ENCODE peak calls at places on chromosome 15, in ten cellular contexts. M is sigmoid colon, I is A549, E is transverse colon, A is upper lobe of left lung, U is H1, Y is ovary, K is tibial nerve, D is GM12878, B is stomach. S is an unnamed sample.

GRCh38 chr15:73633991-73634495 is 854 bp upstream of the NPTN start:
- DNase-seq in U (no peak), M (no peak), D (no peak), A (no peak), E (no peak), Y (no peak), I (peak; percentile 69), B (no peak), K (no peak), S (no peak)

GRCh38 chr15:89640245-89640644 is 15.0 kb downstream of the KIF7 start:
- DNase-seq in M (no peak), I (no peak), B (peak; percentile 2), D (no peak), K (no peak), A (no peak), E (no peak), U (no peak), Y (no peak), S (no peak)

GRCh38 chr15:64162478-64162868 is 349 bp downstream of the PPIB start:
- DNase-seq in M (no peak), U (no peak), D (no peak), Y (no peak), I (no peak), K (no peak), A (no peak), B (no peak), E (no peak), S (no peak)

GRCh38 chr15:92521624-92522008 is 127.9 kb downstream of the ST8SIA2 start:
- DNase-seq in M (peak; percentile 89), E (peak; percentile 77), I (peak; percentile 80), Y (peak; percentile 84), B (peak; percentile 85), K (peak; percentile 97), U (peak; percentile 38), D (peak; percentile 37), A (peak; percentile 74), S (peak; percentile 64)

GRCh38 chr15:50113187-50113505 is 5.9 kb downstream of the ATP8B4 start:
- DNase-seq in E (no peak), I (no peak), M (no peak), Y (no peak), A (no peak), D (no peak), U (no peak), K (no peak), B (no peak), S (no peak)

GRCh38 chr15:99110581-99111320 is 5.9 kb downstream of the SYNM start:
- DNase-seq in B (no peak), D (no peak), I (no peak), K (no peak), E (no peak), M (peak; percentile 76), U (no peak), Y (no peak), A (no peak), S (no peak)

GRCh38 chr15:64665179-64665578 is 110.2 kb downstream of the RBPMS2 start:
- DNase-seq in E (no peak), U (no peak), Y (no peak), I (no peak), D (no peak), K (no peak), B (no peak), M (no peak), A (no peak), S (no peak)

GRCh38 chr15:100265641-100266035 is 76.1 kb downstream of the ADAMTS17 start:
- DNase-seq in K (no peak), I (no peak), A (no peak), Y (no peak), E (no peak), U (no peak), D (no peak), M (no peak), B (no peak), S (no peak)

GRCh38 chr15:40847225-40847961 is 3.5 kb downstream of the SPINT1 start:
- DNase-seq in I (peak; percentile 64), Y (no peak), D (peak; percentile 57), U (no peak), M (no peak), B (peak; percentile 84), K (peak; percentile 43), E (peak; percentile 92), A (peak; percentile 93), S (peak; percentile 51)

GRCh38 chr15:73844356-73844755 is 29.0 kb upstream of the TBC1D21 start:
- DNase-seq in U (no peak), B (no peak), I (no peak), E (no peak), A (no peak), M (no peak), K (no peak), Y (no peak), D (no peak), S (no peak)

GRCh38 chr15:52642386-52643361 is 36.5 kb downstream of the ATOSA start:
- DNase-seq in Y (no peak), U (no peak), D (no peak), E (no peak), I (no peak), K (no peak), M (no peak), B (no peak), A (no peak), S (no peak)
- TF ChIP-seq EP300 in Y (no peak), U (no peak), D (no peak), E (no peak), I (no peak), K (no peak), M (no peak), B (no peak), A (no peak), S (no peak)

GRCh38 chr15:61063875-61064320 is 165.2 kb downstream of the RORA start:
- DNase-seq in I (no peak), A (no peak), M (no peak), D (no peak), Y (no peak), K (no peak), U (no peak), B (no peak), E (peak; percentile 40), S (no peak)

GRCh38 chr15:61064653-61065052 is 164.4 kb downstream of the RORA start:
- DNase-seq in U (no peak), I (no peak), K (no peak), Y (no peak), B (no peak), A (no peak), D (no peak), E (no peak), M (no peak), S (no peak)

GRCh38 chr15:61070111-61070901 is 158.8 kb downstream of the RORA start:
- DNase-seq in I (no peak), K (no peak), E (no peak), U (no peak), Y (no peak), B (no peak), A (no peak), D (no peak), M (no peak), S (no peak)

DNA sequence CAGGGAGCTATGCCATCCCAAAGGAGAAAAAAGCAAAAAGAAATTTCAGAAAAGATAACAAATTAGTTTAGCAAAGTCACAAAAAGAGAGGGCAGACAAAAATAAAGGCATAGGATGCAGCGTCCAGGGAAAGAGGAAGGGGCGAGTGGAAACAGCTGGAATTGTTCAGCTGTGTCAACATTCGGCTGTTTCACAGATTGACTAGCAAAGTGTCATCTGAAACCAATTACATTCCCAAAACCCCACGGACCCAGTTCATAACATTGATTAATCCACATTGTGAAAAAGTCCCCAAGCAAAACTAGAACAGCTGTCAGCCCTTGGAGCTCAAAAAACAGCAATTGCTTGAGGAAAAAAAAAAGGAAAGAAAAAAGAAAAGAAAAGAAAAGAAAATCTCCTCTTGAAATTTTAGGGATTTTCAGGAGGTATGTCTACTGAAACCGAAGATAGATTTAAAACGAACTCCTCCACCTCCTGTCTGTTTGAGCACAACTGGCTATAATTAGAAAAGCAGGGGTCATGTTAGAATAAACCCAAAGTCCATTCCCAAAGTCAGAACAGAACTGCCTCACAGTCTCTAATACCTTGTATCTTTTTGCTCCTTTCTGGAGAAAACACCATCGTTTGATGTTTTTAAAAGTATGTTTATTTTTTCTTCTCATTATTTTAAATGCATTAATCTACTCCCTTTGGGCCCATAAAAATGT is 159.6 kb downstream of the RORA start:
- DNase-seq in B (no peak), A (no peak), I (no peak), U (no peak), K (no peak), M (no peak), D (no peak), Y (no peak), E (no peak), S (peak; percentile 74)
- TF ChIP-seq EP300 in B (no peak), A (no peak), I (no peak), U (no peak), K (no peak), M (no peak), D (no peak), Y (no peak), E (no peak), S (no peak)

GRCh38 chr15:101266787-101267186 is 10.5 kb downstream of the SELENOS start:
- DNase-seq in U (no peak), E (no peak), M (no peak), A (no peak), K (no peak), D (no peak), Y (no peak), I (no peak), B (no peak), S (no peak)

GRCh38 chr15:101266034-101266433 is 11.3 kb downstream of the SELENOS start:
- DNase-seq in U (no peak), K (no peak), I (no peak), E (no peak), B (no peak), A (no peak), M (no peak), D (no peak), Y (no peak), S (no peak)

GRCh38 chr15:101269479-101270223 is 7.6 kb downstream of the SELENOS start:
- DNase-seq in U (no peak), E (no peak), K (no peak), A (no peak), Y (no peak), I (peak; percentile 53), M (no peak), B (no peak), D (no peak), S (no peak)

GRCh38 chr15:101264911-101265641 is 12.2 kb downstream of the SELENOS start:
- DNase-seq in A (no peak), E (peak; percentile 35), I (no peak), Y (no peak), B (no peak), K (peak; percentile 50), U (no peak), D (peak; percentile 88), M (no peak), S (no peak)

GRCh38 chr15:101267320-101268104 is 9.8 kb downstream of the SELENOS start:
- DNase-seq in I (no peak), A (no peak), K (peak; percentile 65), U (no peak), Y (no peak), M (no peak), B (no peak), E (no peak), D (no peak), S (no peak)
- TF ChIP-seq EP300 in I (no peak), A (no peak), K (peak; percentile 56), U (no peak), Y (no peak), M (no peak), B (no peak), E (no peak), D (no peak), S (no peak)

DNA sequence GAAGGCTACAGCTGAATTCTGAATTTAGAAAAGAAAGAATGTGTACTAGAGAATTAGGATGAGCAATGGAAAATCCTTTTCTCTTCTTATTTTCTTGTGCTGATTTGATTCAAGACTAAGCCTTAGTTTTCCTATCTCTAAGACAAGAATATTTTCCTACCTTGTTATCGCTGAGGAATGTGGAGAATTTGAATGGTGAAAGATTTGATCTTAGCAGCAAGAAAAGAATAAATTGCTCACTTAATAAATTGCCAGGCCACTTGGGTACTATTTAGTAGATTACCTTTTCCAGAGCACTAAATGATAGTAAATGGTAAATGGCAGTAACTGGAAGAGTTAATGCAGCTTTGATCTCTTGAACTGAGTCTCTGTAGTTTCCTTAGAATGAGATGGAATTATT is 145.7 kb upstream of the MEIS2 start:
- DNase-seq in Y (no peak), A (no peak), K (no peak), D (no peak), I (no peak), B (no peak), M (no peak), U (no peak), E (no peak), S (no peak)
- TF ChIP-seq EP300 in Y (no peak), A (no peak), K (no peak), D (no peak), I (no peak), B (no peak), M (no peak), U (no peak), E (no peak), S (no peak)

S was measured in SK-N-SH.